ENCODE peak calls at places on chromosomes 4 and X, in six cellular contexts. O is NCI-H1417 treated with DMSO at 0.1 percent for 48 hours; N is COR-L47; Q is AG08396; C is natural killer cell; T is activated CD8-positive, alpha-beta memory T cell treated with anti-CD3 and anti-CD28 coated beads for 1 hour. U is an unnamed sample.

GRCh38 chrX:150683536-150684146 is 9.6 kb upstream of the MTMR1 start:
- DNase-seq in N (no peak), Q (peak), O (no peak), C (no peak), T (no peak), U (peak)

GRCh38 chr4:56728512-56728911 is 47.4 kb upstream of the HOPX start:
- DNase-seq in Q (peak), T (no peak), O (no peak), N (no peak), C (no peak), U (no peak)

GRCh38 chrX:133414399-133415275 is 652 bp downstream of the GPC4 start:
- DNase-seq in N (no peak), T (no peak), O (no peak), C (no peak), Q (peak), U (no peak)

GRCh38 chr4:139556735-139557505 is 901 bp upstream of the SETD7 start:
- DNase-seq in Q (no peak), C (peak), N (peak), T (peak), O (peak), U (no peak)

GRCh38 chr4:30385650-30386049 is 334.5 kb upstream of the PCDH7 start:
- DNase-seq in C (no peak), O (no peak), T (no peak), N (no peak), Q (no peak), U (no peak)

GRCh38 chr4:152259866-152260265 is 276.0 kb downstream of the FBXW7 start:
- DNase-seq in Q (peak), N (no peak), O (no peak), C (no peak), T (no peak), U (no peak)

GRCh38 chrX:1108451-1109445 is 103.7 kb downstream of the CRLF2 start:
- DNase-seq in N (no peak), T (no peak), Q (no peak), C (no peak), O (no peak), U (no peak)

GRCh38 chr4:30920043-30920442 is 199.9 kb downstream of the PCDH7 start:
- DNase-seq in Q (no peak), O (no peak), C (no peak), N (no peak), T (no peak), U (peak)

GRCh38 chr4:88230953-88231835 is 53.2 kb downstream of the PPM1K start:
- DNase-seq in C (no peak), T (no peak), N (no peak), O (no peak), Q (peak), U (no peak)

GRCh38 chrX:56385336-56385735 is 153.2 kb downstream of the KLF8 start:
- DNase-seq in Q (no peak), T (no peak), O (no peak), N (no peak), C (no peak), U (no peak)

GRCh38 chrX:102746134-102746584 is 25.6 kb downstream of the GPRASP3 start:
- DNase-seq in N (peak), O (no peak), Q (peak), C (peak), T (no peak), U (no peak)

GRCh38 chrX:136457303-136457917 is 30.3 kb upstream of the BRS3 start:
- DNase-seq in T (no peak), Q (no peak), O (peak), N (no peak), C (no peak), U (no peak)

GRCh38 chrX:65821721-65822496 is 154.5 kb downstream of the MSN start:
- DNase-seq in C (peak), N (no peak), O (no peak), Q (no peak), T (no peak), U (no peak)

GRCh38 chrX:48515842-48516241 is 5.8 kb upstream of the EBP start:
- DNase-seq in O (no peak), N (no peak), T (no peak), C (no peak), Q (no peak), U (no peak)

GRCh38 chr4:8029689-8030088 is 90.0 kb upstream of the AFAP1 start:
- DNase-seq in N (peak), T (no peak), Q (no peak), O (no peak), C (no peak), U (no peak)

GRCh38 chrX:99914676-99915075 is 495.4 kb downstream of the PCDH19 start:
- DNase-seq in Q (no peak), T (no peak), N (peak), O (peak), C (no peak), U (no peak)

GRCh38 chrX:115058276-115058675 is 40.9 kb upstream of the IL13RA2 start:
- DNase-seq in T (no peak), Q (peak), N (no peak), C (no peak), O (no peak), U (no peak)

GRCh38 chr4:106583567-106583966 is 215.0 kb upstream of the GIMD1 start:
- DNase-seq in C (no peak), Q (peak), O (no peak), N (no peak), T (no peak), U (peak)

GRCh38 chr4:101762544-101762943 is 28.0 kb upstream of the BANK1 start:
- DNase-seq in Q (no peak), C (no peak), N (no peak), O (no peak), T (no peak), U (no peak)

GRCh38 chr4:125368684-125369083 is 53.9 kb downstream of the FAT4 start:
- DNase-seq in Q (peak), T (no peak), C (no peak), O (no peak), N (no peak), U (no peak)